ENCODE peak calls at places on chromosomes 13 and 19, in ten cellular contexts. K is lung microvascular endothelial cell; J is brain microvascular endothelial cell; X is GOT3; N is effector memory CD8-positive, alpha-beta T cell; M is stimulated activated CD8-positive, alpha-beta memory T cell treated with anti-CD3 and anti-CD28 coated beads, Interleukin-2, amount 100 ng/mL, for 1 hour; A is NCI-H1105; Z is activated CD4-positive, alpha-beta T cell treated with anti-CD3 and anti-CD28 coated beads for 4 hours; Q is activated CD8-positive, alpha-beta T cell treated with anti-CD3 and anti-CD28 coated beads, Interleukin-2, amount 10 ng/mL, durations not matched to agents 7 days and 5 days; F is choroid plexus epithelial cell. E is an unnamed sample.

GRCh38 chr19:13031917-13032623 is 36.8 kb downstream of the NFIX start:
- DNase-seq in A (no peak), J (no peak), Q (no peak), N (no peak), X (no peak), K (no peak), M (no peak), Z (no peak), F (peak), E (no peak)

GRCh38 chr19:3867971-3868769 is 668 bp downstream of the ZFR2 start:
- DNase-seq in Q (no peak), J (no peak), X (no peak), K (no peak), N (no peak), F (no peak), Z (no peak), M (no peak), A (no peak), E (no peak)

GRCh38 chr13:114136576-114136975 is 4.2 kb upstream of the RASA3 start:
- DNase-seq in M (no peak), Z (no peak), F (no peak), K (no peak), Q (no peak), J (no peak), N (no peak), X (no peak), A (no peak), E (no peak)

GRCh38 chr13:62643799-62644484 is 1228.3 kb upstream of the PCDH20 start:
- DNase-seq in M (no peak), X (no peak), K (no peak), Q (no peak), Z (no peak), J (no peak), A (no peak), F (no peak), N (no peak), E (no peak)

GRCh38 chr13:30030141-30030750 is 179.8 kb upstream of the UBL3 start:
- DNase-seq in J (no peak), M (no peak), N (no peak), Q (no peak), F (no peak), K (no peak), A (no peak), X (no peak), Z (no peak), E (no peak)

GRCh38 chr19:47663435-47663910 is 49.7 kb upstream of the EHD2 start:
- DNase-seq in A (no peak), Z (no peak), M (no peak), Q (no peak), K (no peak), J (peak), F (peak), N (no peak), X (no peak), E (no peak)

GRCh38 chr19:48290341-48290922 is 20.6 kb downstream of the ZNF114 start:
- DNase-seq in K (no peak), Q (no peak), A (no peak), M (no peak), F (peak), J (peak), X (no peak), N (no peak), Z (no peak), E (no peak)

GRCh38 chr13:46799139-46799538 is 2.2 kb upstream of the ESD start:
- DNase-seq in Q (no peak), M (no peak), N (no peak), Z (no peak), X (no peak), A (no peak), F (no peak), J (no peak), K (no peak), E (no peak)

GRCh38 chr19:33400856-33401682 is 27.6 kb downstream of the CEBPG start:
- DNase-seq in J (no peak), A (no peak), X (no peak), K (no peak), Q (no peak), N (no peak), Z (no peak), F (no peak), M (no peak), E (no peak)

GRCh38 chr19:38079926-38080380 is 144.1 kb downstream of the DPF1 start:
- DNase-seq in A (no peak), K (peak), M (no peak), Q (no peak), F (peak), Z (no peak), J (peak), N (no peak), X (no peak), E (no peak)

GRCh38 chr13:24671367-24672117 is 8.7 kb upstream of the ATP12A start:
- DNase-seq in N (no peak), X (peak), K (peak), M (no peak), F (peak), Q (peak), J (peak), A (no peak), Z (no peak), E (no peak)

GRCh38 chr13:93462151-93462550 is 235.5 kb downstream of the GPC6 start:
- DNase-seq in Q (no peak), Z (no peak), X (no peak), M (no peak), K (no peak), J (no peak), F (no peak), N (no peak), A (no peak), E (no peak)

GRCh38 chr19:369876-370275 is 25.3 kb upstream of the MIER2 start:
- DNase-seq in Q (no peak), Z (no peak), X (no peak), N (no peak), J (no peak), A (no peak), F (no peak), M (no peak), K (no peak), E (no peak)

GRCh38 chr13:47134939-47135489 is 238.2 kb upstream of the HTR2A start:
- DNase-seq in F (no peak), M (no peak), K (no peak), Q (no peak), J (no peak), N (no peak), X (no peak), A (no peak), Z (no peak), E (no peak)

GRCh38 chr13:102978168-102978567 is 88.0 kb downstream of the SLC10A2 start:
- DNase-seq in X (no peak), F (peak), M (no peak), Z (no peak), J (no peak), N (no peak), A (no peak), Q (no peak), K (no peak), E (no peak)

GRCh38 chr13:37202264-37202663 is 96.8 kb upstream of the CSNK1A1L start:
- DNase-seq in A (no peak), F (no peak), Z (no peak), M (no peak), J (no peak), N (no peak), K (no peak), X (no peak), Q (no peak), E (no peak)

GRCh38 chr13:78732445-78733017 is 73.6 kb upstream of the OBI1 start:
- DNase-seq in J (no peak), Z (no peak), A (no peak), K (no peak), F (no peak), Q (no peak), M (no peak), N (no peak), X (no peak), E (no peak)

GRCh38 chr13:27283906-27284523 is 13.4 kb downstream of the RASL11A start:
- DNase-seq in X (no peak), F (peak), Z (no peak), N (no peak), J (no peak), K (peak), Q (no peak), A (no peak), M (no peak), E (peak)

GRCh38 chr13:111038887-111039286 is 76.2 kb upstream of the ARHGEF7 start:
- DNase-seq in Z (no peak), A (no peak), X (no peak), M (no peak), N (no peak), K (no peak), J (no peak), F (no peak), Q (no peak), E (no peak)

GRCh38 chr19:737591-738093 is 13.3 kb upstream of the MISP start:
- DNase-seq in Z (peak), A (no peak), F (peak), K (peak), X (no peak), J (no peak), M (peak), Q (peak), N (peak), E (peak)

GRCh38 chr13:45975337-45975736 is 77.2 kb downstream of the ZC3H13 start:
- DNase-seq in Z (no peak), F (no peak), N (no peak), J (no peak), K (no peak), Q (no peak), M (no peak), A (no peak), X (no peak), E (no peak)

GRCh38 chr13:36163303-36163702 is 32.1 kb upstream of the DCLK1 start:
- DNase-seq in J (no peak), M (no peak), Z (no peak), K (no peak), Q (no peak), X (no peak), N (no peak), F (no peak), A (peak), E (no peak)

GRCh38 chr13:33110713-33111413 is 94.6 kb downstream of the KL start:
- DNase-seq in J (no peak), Q (no peak), K (peak), N (no peak), M (no peak), X (no peak), A (no peak), Z (no peak), F (peak), E (no peak)